ENCODE peak calls at places on chromosomes 11 and 22, in six cellular contexts. E is HFF-Myc; L is body of pancreas; T is CD8-positive, alpha-beta T cell; S is upper lobe of right lung; O is GM23338. P is an unnamed sample.

GRCh38 chr11:64342869-64343739 is 3.1 kb downstream of the CCDC88B start:
- DNase-seq in E (no peak), L (no peak), T (no peak), S (no peak), O (no peak), P (no peak)

GRCh38 chr11:60872124-60872951 is 5.0 kb downstream of the ZP1 start:
- DNase-seq in E (peak; percentile 31), L (no peak), T (no peak), S (peak; percentile 48), O (no peak), P (no peak)

GRCh38 chr11:67264260-67264659 is 2.0 kb upstream of the GRK2 start:
- DNase-seq in E (no peak), L (no peak), T (no peak), S (no peak), O (no peak), P (no peak)

GRCh38 chr22:19109198-19110063 is 12.8 kb downstream of the DGCR2 start:
- DNase-seq in E (no peak), L (peak; percentile 66), T (peak; percentile 62), S (peak; percentile 49), O (no peak), P (no peak)

GRCh38 chr11:24453129-24453723 is 43.6 kb upstream of the LUZP2 start:
- DNase-seq in E (no peak), L (no peak), T (no peak), S (no peak), O (no peak), P (no peak)

GRCh38 chr22:31094741-31095140 is 12.6 kb downstream of the SELENOM start:
- DNase-seq in E (no peak), L (no peak), T (no peak), S (no peak), O (no peak), P (no peak)

GRCh38 chr11:61129608-61130523 is 27.6 kb downstream of the CD5 start:
- DNase-seq in E (peak; percentile 84), L (peak; percentile 90), T (peak; percentile 95), S (peak; percentile 93), O (peak; percentile 96), P (peak; percentile 94)

GRCh38 chr11:75499423-75500305 is 26.1 kb downstream of the GDPD5 start:
- DNase-seq in E (peak; percentile 90), L (no peak), T (no peak), S (no peak), O (no peak), P (no peak)

GRCh38 chr11:2416765-2417164 is 16.2 kb downstream of the TSSC4 start:
- DNase-seq in E (no peak), L (no peak), T (no peak), S (no peak), O (no peak), P (no peak)

GRCh38 chr11:115168229-115168671 is 336.0 kb downstream of the CADM1 start:
- DNase-seq in E (no peak), L (no peak), T (no peak), S (no peak), O (no peak), P (no peak)
- TF ChIP-seq CTCF in E (no peak), L (no peak), T (no peak), S (no peak), O (no peak), P (no peak)

GRCh38 chr11:72395993-72396392 is 38.3 kb downstream of the CLPB start:
- DNase-seq in E (no peak), L (no peak), T (no peak), S (no peak), O (no peak), P (no peak)

GRCh38 chr11:72397333-72397732 is 37.0 kb downstream of the CLPB start:
- DNase-seq in E (no peak), L (no peak), T (no peak), S (no peak), O (no peak), P (no peak)

GRCh38 chr11:72393303-72393702 is 41.0 kb downstream of the CLPB start:
- DNase-seq in E (no peak), L (no peak), T (no peak), S (no peak), O (no peak), P (no peak)

GRCh38 chr11:72391638-72392423 is 42.5 kb downstream of the CLPB start:
- DNase-seq in E (no peak), L (no peak), T (no peak), S (no peak), O (no peak), P (peak; percentile 40)

GRCh38 chr11:72394456-72394855 is 39.9 kb downstream of the CLPB start:
- DNase-seq in E (no peak), L (no peak), T (no peak), S (no peak), O (no peak), P (no peak)
- TF ChIP-seq CTCF in E (no peak), L (no peak), T (no peak), S (no peak), O (no peak), P (no peak)

DNA sequence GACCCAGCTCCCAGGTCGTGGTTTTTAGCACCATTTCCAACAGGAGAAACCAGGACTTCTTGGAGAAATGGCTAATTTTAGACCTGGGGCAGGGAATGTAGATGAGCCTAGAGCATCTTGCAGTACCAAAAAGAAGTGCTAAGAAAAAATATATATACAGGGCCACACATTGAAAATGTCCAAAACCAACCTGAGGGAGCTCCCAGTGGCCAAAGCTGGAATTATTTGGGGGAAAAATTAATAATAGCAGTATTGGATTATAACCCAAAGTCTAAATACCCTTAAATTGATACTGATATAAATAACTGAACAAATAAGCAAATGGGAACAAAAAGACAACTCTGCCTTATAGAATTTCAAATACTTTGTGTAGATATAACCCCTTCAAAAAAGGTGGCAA is 108.0 kb downstream of the PARVA start:
- DNase-seq in E (no peak), L (no peak), T (no peak), S (no peak), O (no peak), P (no peak)
- TF ChIP-seq CTCF in E (peak; percentile 46), L (peak; percentile 32), T (no peak), S (peak; percentile 35), O (peak; percentile 19), P (peak; percentile 17)

GRCh38 chr11:129881570-129882170 is 13.7 kb downstream of the NFRKB start:
- DNase-seq in E (no peak), L (no peak), T (peak; percentile 64), S (no peak), O (peak; percentile 75), P (peak; percentile 55)
- TF ChIP-seq CTCF in E (peak; percentile 71), L (peak; percentile 43), T (peak; percentile 60), S (peak; percentile 35), O (peak; percentile 66), P (peak; percentile 53)

GRCh38 chr22:49400866-49401598 is 426.6 kb downstream of the BRD1 start:
- DNase-seq in E (no peak), L (no peak), T (no peak), S (no peak), O (no peak), P (no peak)

GRCh38 chr22:49404576-49405199 is 423.0 kb downstream of the BRD1 start:
- DNase-seq in E (no peak), L (no peak), T (no peak), S (no peak), O (no peak), P (peak; percentile 31)

GRCh38 chr22:49404020-49404419 is 423.7 kb downstream of the BRD1 start:
- DNase-seq in E (no peak), L (no peak), T (no peak), S (no peak), O (no peak), P (no peak)

GRCh38 chr22:49402169-49402568 is 425.5 kb downstream of the BRD1 start:
- DNase-seq in E (no peak), L (no peak), T (no peak), S (no peak), O (no peak), P (no peak)

DNA sequence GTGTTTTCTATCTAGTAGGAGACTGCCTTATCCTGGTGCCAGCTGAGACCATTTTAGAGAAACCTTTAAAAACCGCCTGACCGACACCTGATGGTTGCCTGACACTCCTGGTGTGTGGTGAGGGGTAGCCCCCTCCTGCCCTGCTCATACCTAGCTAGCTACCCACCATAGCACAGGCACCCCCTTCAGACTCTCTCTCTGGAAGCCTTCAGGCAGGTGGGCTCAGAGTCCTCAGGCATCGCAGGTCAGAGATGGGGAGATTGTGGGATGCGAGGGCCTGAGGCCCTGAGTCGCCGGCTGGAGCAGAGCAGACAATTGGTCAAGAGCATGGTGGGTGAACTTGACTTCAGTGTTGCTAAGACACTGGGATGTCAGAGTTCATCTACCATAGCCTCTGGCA is 424.6 kb downstream of the BRD1 start:
- DNase-seq in E (no peak), L (no peak), T (no peak), S (no peak), O (no peak), P (no peak)
- TF ChIP-seq CTCF in E (no peak), L (no peak), T (no peak), S (no peak), O (no peak), P (no peak)

DNA sequence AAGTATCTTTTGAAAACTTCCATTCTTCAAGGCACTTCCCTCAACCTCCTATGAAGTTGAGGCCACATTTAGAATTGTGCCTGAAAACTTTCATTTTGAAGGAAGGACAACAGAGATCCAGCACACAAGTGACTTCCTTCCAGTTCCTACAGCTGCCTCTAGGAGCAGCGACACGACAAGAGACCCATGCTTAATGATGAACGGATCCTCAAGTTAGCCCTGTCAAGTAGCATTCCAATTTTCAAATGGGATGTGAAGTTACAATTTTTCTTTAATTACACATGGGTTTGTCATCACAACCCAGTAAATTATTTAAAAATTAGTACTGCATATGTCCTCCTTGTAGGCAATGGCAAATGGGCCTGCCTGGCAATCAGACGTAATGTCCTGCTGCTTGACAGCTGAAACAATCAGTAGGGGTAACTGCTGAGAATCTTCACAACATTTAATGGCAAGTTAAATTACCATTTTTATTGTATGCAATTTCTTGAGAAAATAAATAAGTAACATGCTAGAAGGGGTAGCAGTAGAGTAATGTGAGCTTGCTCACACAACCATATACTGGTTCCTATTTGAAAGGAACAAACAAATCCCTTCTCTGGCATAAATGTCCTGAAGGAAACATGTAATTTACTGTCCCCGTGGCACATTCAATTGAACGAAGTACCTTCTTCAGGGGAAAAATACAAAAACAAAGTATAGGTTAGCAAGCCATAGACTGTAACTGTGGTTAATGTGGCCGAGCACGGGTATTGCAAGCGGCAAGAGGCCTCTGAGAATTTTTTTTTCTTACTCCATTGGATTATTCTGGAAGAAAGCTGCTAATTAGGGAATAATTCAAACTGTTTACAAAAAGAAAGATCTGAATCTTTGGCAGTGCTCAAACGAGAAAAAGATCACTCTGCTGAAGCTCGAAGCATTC is 288.3 kb downstream of the CADM1 start:
- DNase-seq in E (no peak), L (no peak), T (no peak), S (no peak), O (peak; percentile 75), P (no peak)
- TF ChIP-seq CTCF in E (peak; percentile 41), L (no peak), T (no peak), S (no peak), O (peak; percentile 56), P (peak; percentile 38)

DNA sequence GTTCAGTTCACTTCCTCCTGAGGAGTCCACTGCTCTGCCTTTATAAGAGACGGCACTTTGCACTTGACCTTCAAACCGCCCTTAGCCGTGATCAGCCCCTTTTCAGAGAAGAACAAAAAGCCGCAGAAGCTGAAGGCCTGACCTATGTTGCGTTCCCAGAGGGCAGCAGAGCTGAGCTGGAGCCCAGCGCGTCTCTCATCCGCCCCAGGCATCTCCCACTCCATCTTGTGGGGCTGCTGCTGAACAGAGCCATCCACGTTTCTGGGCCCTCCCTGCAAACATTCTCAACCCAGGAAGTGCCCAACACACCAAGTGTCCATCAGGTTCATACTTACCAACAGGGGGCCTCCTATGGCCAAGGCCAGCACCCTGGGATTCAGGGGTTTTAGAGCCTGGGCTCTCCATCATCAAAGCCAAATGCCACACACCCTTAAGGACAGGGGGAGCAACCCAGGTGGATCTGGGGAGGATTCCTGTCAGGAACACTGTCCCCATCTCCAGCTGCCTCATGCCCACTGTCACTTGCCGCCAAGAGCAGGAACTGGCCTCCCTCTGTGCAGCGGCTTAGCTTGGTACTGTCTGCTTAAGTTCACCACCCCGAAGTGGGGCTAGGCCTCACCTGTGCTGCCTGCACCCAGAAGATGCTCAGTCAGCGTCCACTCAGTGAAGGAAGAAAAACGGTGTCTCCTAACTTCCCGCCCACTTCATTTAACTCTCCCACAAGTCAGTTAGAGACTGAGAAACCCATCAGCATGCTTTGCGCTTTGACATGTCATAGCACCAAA is 16.0 kb upstream of the EFCAB6 start:
- DNase-seq in E (no peak), L (no peak), T (no peak), S (no peak), O (no peak), P (no peak)
- TF ChIP-seq CTCF in E (no peak), L (no peak), T (no peak), S (no peak), O (peak; percentile 34), P (no peak)